ENCODE peak calls at places on chromosome 9, in seven cellular contexts. J, H, X, Y, B, G and P are unnamed samples.

GRCh38 chr9:135500071-135500524 is 384 bp upstream of the MRPS2 start:
- DNase-seq in J (no peak), H (no peak), X (no peak), Y (no peak), B (no peak), G (no peak), P (no peak)

GRCh38 chr9:108687360-108687981 is 168.3 kb downstream of the ACTL7B start:
- DNase-seq in J (peak; percentile 50), H (no peak), X (peak; percentile 38), Y (no peak), B (peak; percentile 29), G (no peak), P (peak; percentile 26)

GRCh38 chr9:134054891-134055811 is 12.7 kb downstream of the BRD3 start:
- DNase-seq in J (no peak), H (no peak), X (no peak), Y (no peak), B (no peak), G (peak; percentile 22), P (no peak)

GRCh38 chr9:128203842-128204551 is 818 bp downstream of the DNM1 start:
- DNase-seq in J (peak; percentile 8), H (peak; percentile 35), X (no peak), Y (no peak), B (peak; percentile 34), G (peak; percentile 41), P (no peak)

GRCh38 chr9:105187781-105188180 is 56.7 kb upstream of the SLC44A1 start:
- DNase-seq in J (peak; percentile 50), H (no peak), X (peak; percentile 67), Y (no peak), B (peak; percentile 83), G (no peak), P (peak; percentile 44)

GRCh38 chr9:127167560-127168326 is 45.3 kb upstream of the ANGPTL2 start:
- DNase-seq in J (no peak), H (no peak), X (no peak), Y (no peak), B (no peak), G (no peak), P (no peak)

GRCh38 chr9:72271617-72272478 is 93.2 kb downstream of the ZFAND5 start:
- DNase-seq in J (peak; percentile 35), H (no peak), X (peak; percentile 60), Y (peak; percentile 50), B (peak; percentile 50), G (no peak), P (peak; percentile 15)

GRCh38 chr9:98075332-98075805 is 18.8 kb downstream of the NANS start:
- DNase-seq in J (peak; percentile 27), H (no peak), X (peak; percentile 69), Y (no peak), B (peak; percentile 63), G (no peak), P (peak; percentile 93)

GRCh38 chr9:131707677-131708612 is 31.9 kb downstream of the RAPGEF1 start:
- DNase-seq in J (peak; percentile 79), H (peak; percentile 76), X (peak; percentile 22), Y (no peak), B (peak; percentile 67), G (peak; percentile 65), P (peak; percentile 71)

GRCh38 chr9:88747768-88748167 is 212.8 kb downstream of the NXNL2 start:
- DNase-seq in J (peak; percentile 79), H (no peak), X (peak; percentile 98), Y (no peak), B (peak; percentile 86), G (no peak), P (no peak)

GRCh38 chr9:2798423-2798822 is 45.5 kb downstream of the PUM3 start:
- DNase-seq in J (no peak), H (no peak), X (no peak), Y (no peak), B (no peak), G (no peak), P (no peak)

GRCh38 chr9:91045036-91045435 is 243.4 kb downstream of the SYK start:
- DNase-seq in J (no peak), H (no peak), X (no peak), Y (no peak), B (no peak), G (no peak), P (no peak)

GRCh38 chr9:77906991-77907390 is 124.6 kb downstream of the GNAQ start:
- DNase-seq in J (no peak), H (no peak), X (no peak), Y (no peak), B (no peak), G (no peak), P (no peak)

GRCh38 chr9:103397868-103398600 is 402.9 kb downstream of the CYLC2 start:
- DNase-seq in J (peak; percentile 58), H (no peak), X (peak; percentile 76), Y (peak; percentile 15), B (peak; percentile 57), G (no peak), P (peak; percentile 14)

GRCh38 chr9:121779381-121780117 is 128.1 kb downstream of the DAB2IP start:
- DNase-seq in J (no peak), H (no peak), X (peak; percentile 72), Y (no peak), B (peak; percentile 88), G (no peak), P (no peak)

GRCh38 chr9:100346836-100347235 is 5.9 kb downstream of the TEX10 start:
- DNase-seq in J (no peak), H (no peak), X (no peak), Y (no peak), B (no peak), G (no peak), P (no peak)

GRCh38 chr9:35341585-35341984 is 148.3 kb upstream of the RUSC2 start:
- DNase-seq in J (no peak), H (peak; percentile 70), X (peak; percentile 28), Y (no peak), B (peak; percentile 45), G (peak; percentile 53), P (no peak)

DNA sequence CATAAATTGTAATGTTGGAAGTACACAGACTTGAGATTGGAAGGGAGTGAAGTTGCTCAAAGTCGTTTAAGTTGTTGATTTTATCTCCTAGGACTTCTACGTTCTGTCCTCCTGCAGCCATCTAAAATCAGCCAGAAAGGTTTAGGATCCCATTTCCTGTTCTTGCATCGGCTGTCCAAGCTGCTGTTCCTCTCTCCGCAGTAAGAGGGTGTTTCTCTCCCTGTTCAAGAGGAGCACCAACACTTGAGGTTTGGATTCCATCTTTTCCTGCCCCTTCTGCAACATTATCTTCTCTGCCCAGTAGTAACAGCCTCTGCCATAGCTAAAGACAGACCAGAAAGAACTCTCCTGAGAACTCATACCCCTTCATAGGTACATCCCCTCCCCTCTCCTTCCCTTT is 373.4 kb downstream of the GADD45G start:
- DNase-seq in J (no peak), H (no peak), X (peak; percentile 19), Y (no peak), B (peak; percentile 22), G (no peak), P (no peak)
- TF ChIP-seq CTCF in J (peak; percentile 28), H (peak; percentile 27), X (peak; percentile 39), Y (no peak), B (peak; percentile 47), G (peak; percentile 28), P (peak; percentile 48)

GRCh38 chr9:20659474-20659962 is 24.5 kb upstream of the FOCAD start:
- DNase-seq in J (no peak), H (no peak), X (no peak), Y (no peak), B (no peak), G (no peak), P (no peak)

GRCh38 chr9:20663133-20663532 is 20.9 kb upstream of the FOCAD start:
- DNase-seq in J (no peak), H (no peak), X (no peak), Y (no peak), B (no peak), G (no peak), P (no peak)

GRCh38 chr9:20662156-20662555 is 21.9 kb upstream of the FOCAD start:
- DNase-seq in J (no peak), H (no peak), X (no peak), Y (no peak), B (no peak), G (no peak), P (no peak)

GRCh38 chr9:20664501-20664900 is 19.6 kb upstream of the FOCAD start:
- DNase-seq in J (no peak), H (no peak), X (no peak), Y (no peak), B (no peak), G (no peak), P (no peak)

DNA sequence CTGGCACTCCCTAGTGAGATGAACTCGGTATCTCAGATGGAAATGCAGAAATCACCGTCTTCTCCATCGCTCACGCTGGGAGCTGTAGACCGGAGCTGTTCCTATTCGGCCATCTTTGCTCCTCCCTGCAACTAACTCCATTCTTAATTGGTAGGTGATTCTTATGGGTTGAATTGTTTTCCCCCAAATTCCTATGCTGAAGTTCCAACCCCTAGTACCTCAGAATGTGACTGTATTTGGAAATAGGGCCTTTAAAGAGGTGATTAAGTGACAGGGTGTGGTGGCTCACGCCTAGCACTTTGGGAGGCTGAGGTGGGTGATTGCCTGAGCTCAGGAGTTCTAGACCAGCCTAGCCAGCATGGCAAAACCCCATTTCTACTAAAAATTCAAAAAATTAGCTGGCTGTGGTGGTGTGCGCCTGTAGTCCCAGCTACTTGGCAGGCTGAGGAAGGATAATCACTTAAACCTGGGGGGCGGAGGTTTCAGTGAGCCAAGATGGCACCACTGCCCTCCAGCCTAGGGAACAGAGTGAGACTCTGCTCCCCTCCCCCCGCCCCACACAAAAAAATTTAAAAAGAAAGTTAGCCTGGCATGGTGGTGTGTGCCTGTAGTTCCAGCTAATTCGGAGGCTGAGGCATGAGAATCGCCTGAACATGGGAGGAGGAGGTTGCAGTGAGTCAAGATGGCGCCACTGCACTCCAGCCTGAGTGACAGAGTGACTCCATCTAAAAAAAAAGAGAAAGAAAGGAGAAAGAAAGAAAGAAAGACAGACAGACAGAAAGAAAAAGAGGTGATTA is 25.2 kb upstream of the FOCAD start:
- DNase-seq in J (peak; percentile 47), H (no peak), X (no peak), Y (no peak), B (peak; percentile 5), G (no peak), P (no peak)
- H3K4me3 ChIP-seq in J (peak overlapping the region; percentile 51), H (peak overlapping the region; percentile 62), X (peak overlapping the region; percentile 51), Y (peak overlapping the region; percentile 39), B (peak overlapping the region; percentile 54), G (peak overlapping the region; percentile 60), P (peak overlapping the region; percentile 46)

DNA sequence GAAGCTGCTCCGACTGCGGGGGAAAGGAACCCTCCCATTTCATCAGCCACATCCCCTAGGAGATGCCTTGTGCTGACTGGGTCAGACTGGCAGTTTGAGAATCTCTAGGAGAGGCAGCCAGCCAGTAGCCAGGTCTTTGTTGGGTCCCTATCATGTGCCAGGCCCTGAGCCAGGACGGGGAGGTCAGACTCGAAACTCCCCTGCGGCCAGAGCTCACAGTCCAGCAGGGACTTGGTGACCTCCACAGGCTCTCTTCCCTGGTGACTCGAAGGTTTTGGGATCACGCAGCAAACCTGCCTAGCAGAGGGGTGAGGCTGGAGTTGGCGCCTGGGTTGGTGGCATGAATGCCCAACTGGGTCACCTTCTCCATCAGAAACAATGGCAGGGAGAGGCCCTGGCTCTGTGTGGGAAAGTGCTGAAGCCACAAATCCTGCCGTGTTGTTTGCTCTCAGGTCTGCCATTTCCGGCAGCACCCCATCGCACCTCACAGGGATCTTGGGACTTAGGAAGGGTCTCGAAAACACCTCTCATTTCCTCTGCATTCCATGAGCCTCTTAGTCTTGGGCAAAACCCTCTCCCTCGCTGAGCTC is 14.4 kb upstream of the ORM1 start:
- DNase-seq in J (no peak), H (no peak), X (no peak), Y (no peak), B (no peak), G (no peak), P (no peak)
- TF ChIP-seq CTCF in J (no peak), H (no peak), X (no peak), Y (no peak), B (no peak), G (no peak), P (no peak)

GRCh38 chr9:28332648-28333047 is 759.4 kb upstream of the C9orf72 start:
- DNase-seq in J (no peak), H (no peak), X (no peak), Y (no peak), B (no peak), G (no peak), P (no peak)

GRCh38 chr9:28329323-28329722 is 756.0 kb upstream of the C9orf72 start:
- DNase-seq in J (peak; percentile 44), H (no peak), X (no peak), Y (no peak), B (no peak), G (no peak), P (no peak)
- H3K4me3 ChIP-seq in J (no peak overlapping the region), H (no peak overlapping the region), X (no peak overlapping the region), Y (no peak overlapping the region), B (no peak overlapping the region), G (no peak overlapping the region), P (no peak overlapping the region)